ENCODE peak calls at places on chromosomes 16 and 17, in seven cellular contexts. One of them, this sample, is unnamed.
A peak's percentile ranks its signal among the peaks of the same experiment; 100 is the strongest.

GRCh38 chr16:22001591-22001990 is 675 bp upstream of the PDZD9 start:
- DNase-seq in lung: no peak
- DNase-seq in left ventricle myocardium inferior: no peak
- DNase-seq in GM12865: no peak
- DNase-seq in A549: no peak
- DNase-seq in tibial nerve: no peak
- DNase-seq in MM.1S: no peak
- DNase-seq in this sample: no peak

GRCh38 chr16:23114131-23114904 is 34.9 kb downstream of the USP31 start:
- DNase-seq in lung: no peak
- DNase-seq in left ventricle myocardium inferior: no peak
- DNase-seq in GM12865: no peak
- DNase-seq in A549: no peak
- DNase-seq in tibial nerve: no peak
- DNase-seq in MM.1S: no peak
- DNase-seq in this sample: no peak

GRCh38 chr16:56370836-56371235 is 54.5 kb downstream of the AMFR start:
- DNase-seq in lung: no peak
- DNase-seq in left ventricle myocardium inferior: no peak
- DNase-seq in GM12865: no peak
- DNase-seq in A549: no peak
- DNase-seq in tibial nerve: no peak
- DNase-seq in MM.1S: no peak
- DNase-seq in this sample: no peak

GRCh38 chr16:28951410-28951943 is 740 bp downstream of the NFATC2IP start:
- DNase-seq in lung: peak; percentile 43
- DNase-seq in left ventricle myocardium inferior: no peak
- DNase-seq in GM12865: peak; percentile 59
- DNase-seq in A549: no peak
- DNase-seq in tibial nerve: no peak
- DNase-seq in MM.1S: peak; percentile 45
- DNase-seq in this sample: no peak

GRCh38 chr16:50448522-50448921 is 79.7 kb upstream of the BRD7 start:
- DNase-seq in lung: no peak
- DNase-seq in left ventricle myocardium inferior: no peak
- DNase-seq in GM12865: no peak
- DNase-seq in A549: no peak
- DNase-seq in tibial nerve: no peak
- DNase-seq in MM.1S: no peak
- DNase-seq in this sample: no peak

GRCh38 chr17:235831-236640 is 54.6 kb upstream of the DOC2B start:
- DNase-seq in lung: no peak
- DNase-seq in left ventricle myocardium inferior: peak; percentile 7
- DNase-seq in GM12865: no peak
- DNase-seq in A549: no peak
- DNase-seq in tibial nerve: no peak
- DNase-seq in MM.1S: no peak
- DNase-seq in this sample: no peak

GRCh38 chr16:59021751-59022150 is 287.6 kb upstream of the GOT2 start:
- DNase-seq in lung: no peak
- DNase-seq in left ventricle myocardium inferior: no peak
- DNase-seq in GM12865: no peak
- DNase-seq in A549: peak; percentile 8
- DNase-seq in tibial nerve: no peak
- DNase-seq in MM.1S: no peak
- DNase-seq in this sample: no peak

GRCh38 chr17:2282297-2282873 is 21.2 kb downstream of the SMG6 start:
- DNase-seq in lung: no peak
- DNase-seq in left ventricle myocardium inferior: no peak
- DNase-seq in GM12865: peak; percentile 75
- DNase-seq in A549: peak; percentile 67
- DNase-seq in tibial nerve: no peak
- DNase-seq in MM.1S: peak; percentile 67
- DNase-seq in this sample: no peak

GRCh38 chr17:18041776-18042175 is 2.6 kb downstream of the GID4 start:
- DNase-seq in lung: no peak
- DNase-seq in left ventricle myocardium inferior: no peak
- DNase-seq in GM12865: no peak
- DNase-seq in A549: no peak
- DNase-seq in tibial nerve: no peak
- DNase-seq in MM.1S: no peak
- DNase-seq in this sample: no peak

GRCh38 chr17:41692722-41693521 is 4.2 kb downstream of the EIF1 start:
- DNase-seq in lung: no peak
- DNase-seq in left ventricle myocardium inferior: no peak
- DNase-seq in GM12865: peak; percentile 34
- DNase-seq in A549: no peak
- DNase-seq in tibial nerve: no peak
- DNase-seq in MM.1S: no peak
- DNase-seq in this sample: no peak

GRCh38 chr16:78984324-78984723 is 616.2 kb downstream of the MAF start:
- DNase-seq in lung: no peak
- DNase-seq in left ventricle myocardium inferior: no peak
- DNase-seq in GM12865: no peak
- DNase-seq in A549: no peak
- DNase-seq in tibial nerve: no peak
- DNase-seq in MM.1S: no peak
- DNase-seq in this sample: no peak

GRCh38 chr17:65785109-65785508 is 223.7 kb upstream of the AXIN2 start:
- DNase-seq in lung: no peak
- DNase-seq in left ventricle myocardium inferior: no peak
- DNase-seq in GM12865: no peak
- DNase-seq in A549: peak; percentile 18
- DNase-seq in tibial nerve: no peak
- DNase-seq in MM.1S: no peak
- DNase-seq in this sample: no peak

GRCh38 chr16:22813223-22813945 is 578 bp upstream of the HS3ST2 start:
- DNase-seq in lung: peak; percentile 34
- DNase-seq in left ventricle myocardium inferior: peak; percentile 42
- DNase-seq in GM12865: peak; percentile 12
- DNase-seq in A549: no peak
- DNase-seq in tibial nerve: no peak
- DNase-seq in MM.1S: no peak
- DNase-seq in this sample: peak; percentile 27

GRCh38 chr16:72434159-72434558 is 262.2 kb upstream of the PMFBP1 start:
- DNase-seq in lung: no peak
- DNase-seq in left ventricle myocardium inferior: no peak
- DNase-seq in GM12865: peak; percentile 35
- DNase-seq in A549: no peak
- DNase-seq in tibial nerve: no peak
- DNase-seq in MM.1S: no peak
- DNase-seq in this sample: no peak

GRCh38 chr17:67655478-67656148 is 62.1 kb upstream of the NOL11 start:
- DNase-seq in lung: no peak
- DNase-seq in left ventricle myocardium inferior: no peak
- DNase-seq in GM12865: peak; percentile 76
- DNase-seq in A549: no peak
- DNase-seq in tibial nerve: no peak
- DNase-seq in MM.1S: no peak
- DNase-seq in this sample: no peak

GRCh38 chr16:67210069-67210937 is 11.4 kb downstream of the ELMO3 start:
- DNase-seq in lung: no peak
- DNase-seq in left ventricle myocardium inferior: no peak
- DNase-seq in GM12865: no peak
- DNase-seq in A549: no peak
- DNase-seq in tibial nerve: no peak
- DNase-seq in MM.1S: no peak
- DNase-seq in this sample: no peak

GRCh38 chr17:40176409-40177110 is 710 bp upstream of the RAPGEFL1 start:
- DNase-seq in lung: peak; percentile 58
- DNase-seq in left ventricle myocardium inferior: no peak
- DNase-seq in GM12865: no peak
- DNase-seq in A549: no peak
- DNase-seq in tibial nerve: no peak
- DNase-seq in MM.1S: no peak
- DNase-seq in this sample: no peak
- H3K4me3 ChIP-seq in lung: no peak overlapping the region
- H3K4me3 ChIP-seq in left ventricle myocardium inferior: peak overlapping the region; percentile 63
- H3K4me3 ChIP-seq in GM12865: no peak overlapping the region
- H3K4me3 ChIP-seq in A549: no peak overlapping the region
- H3K4me3 ChIP-seq in tibial nerve: no peak overlapping the region
- H3K4me3 ChIP-seq in MM.1S: no peak overlapping the region
- H3K4me3 ChIP-seq in this sample: peak overlapping the region; percentile 73

GRCh38 chr17:76382803-76383644 is 1.4 kb upstream of the SPHK1 start:
- DNase-seq in lung: peak; percentile 58
- DNase-seq in left ventricle myocardium inferior: peak; percentile 58
- DNase-seq in GM12865: peak; percentile 81
- DNase-seq in A549: peak; percentile 87
- DNase-seq in tibial nerve: no peak
- DNase-seq in MM.1S: peak; percentile 69
- DNase-seq in this sample: no peak

GRCh38 chr17:76382305-76382802 is 2.1 kb upstream of the SPHK1 start:
- DNase-seq in lung: no peak
- DNase-seq in left ventricle myocardium inferior: no peak
- DNase-seq in GM12865: no peak
- DNase-seq in A549: no peak
- DNase-seq in tibial nerve: peak; percentile 54
- DNase-seq in MM.1S: no peak
- DNase-seq in this sample: no peak

GRCh38 chr17:76384987-76385891 is 830 bp downstream of the SPHK1 start:
- DNase-seq in lung: no peak
- DNase-seq in left ventricle myocardium inferior: peak; percentile 41
- DNase-seq in GM12865: no peak
- DNase-seq in A549: peak; percentile 77
- DNase-seq in tibial nerve: no peak
- DNase-seq in MM.1S: no peak
- DNase-seq in this sample: no peak

GRCh38 chr17:76384222-76384986 is at the start of gene SPHK1:
- DNase-seq in lung: peak; percentile 63
- DNase-seq in left ventricle myocardium inferior: peak; percentile 78
- DNase-seq in GM12865: peak; percentile 89
- DNase-seq in A549: peak; percentile 90
- DNase-seq in tibial nerve: peak; percentile 42
- DNase-seq in MM.1S: peak; percentile 85
- DNase-seq in this sample: no peak

DNA sequence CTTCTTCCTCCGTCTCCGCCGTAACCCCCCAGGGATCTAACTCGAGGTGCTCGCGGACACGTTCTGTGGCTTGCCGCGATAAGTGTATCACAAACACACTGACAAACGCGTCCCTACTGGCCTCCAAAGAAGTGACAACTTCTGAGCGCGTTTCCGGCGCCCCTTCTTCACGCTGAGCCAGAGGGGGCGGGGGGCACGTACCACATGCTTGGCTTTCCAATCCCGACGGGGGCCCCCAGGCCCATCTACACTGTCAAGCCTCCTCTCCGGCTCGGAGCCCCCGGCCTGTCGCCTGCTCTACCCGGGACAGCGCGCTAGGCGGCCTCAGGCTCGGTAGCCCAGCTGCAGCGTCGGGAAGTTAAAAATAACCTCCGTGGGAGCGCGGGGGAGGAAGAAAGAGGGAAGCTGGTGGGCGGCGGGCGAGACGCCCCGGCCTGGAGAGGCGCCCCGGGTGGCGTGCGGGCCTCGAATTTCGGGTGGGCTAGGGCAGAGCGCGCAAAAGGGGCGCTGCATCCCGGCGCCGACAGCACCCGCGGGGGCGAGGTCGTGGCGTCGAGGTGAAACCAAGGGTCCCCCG is 676 bp upstream of the SPHK1 start:
- DNase-seq in lung: no peak
- DNase-seq in left ventricle myocardium inferior: peak; percentile 56
- DNase-seq in GM12865: peak; percentile 70
- DNase-seq in A549: peak; percentile 88
- DNase-seq in tibial nerve: peak; percentile 20
- DNase-seq in MM.1S: peak; percentile 50
- DNase-seq in this sample: no peak
- TF ChIP-seq CTCF in lung: no peak
- TF ChIP-seq CTCF in left ventricle myocardium inferior: peak; percentile 57
- TF ChIP-seq CTCF in GM12865: peak; percentile 21
- TF ChIP-seq CTCF in A549: no peak
- TF ChIP-seq CTCF in tibial nerve: peak; percentile 45
- TF ChIP-seq CTCF in MM.1S: peak; percentile 35
- TF ChIP-seq CTCF in this sample: peak; percentile 39

GRCh38 chr17:29595107-29595942 is 2.4 kb downstream of the ANKRD13B start:
- DNase-seq in lung: no peak
- DNase-seq in left ventricle myocardium inferior: no peak
- DNase-seq in GM12865: no peak
- DNase-seq in A549: no peak
- DNase-seq in tibial nerve: no peak
- DNase-seq in MM.1S: no peak
- DNase-seq in this sample: no peak
- H3K4me3 ChIP-seq in lung: no peak overlapping the region
- H3K4me3 ChIP-seq in left ventricle myocardium inferior: no peak overlapping the region
- H3K4me3 ChIP-seq in GM12865: no peak overlapping the region
- H3K4me3 ChIP-seq in A549: no peak overlapping the region
- H3K4me3 ChIP-seq in tibial nerve: no peak overlapping the region
- H3K4me3 ChIP-seq in MM.1S: no peak overlapping the region
- H3K4me3 ChIP-seq in this sample: no peak overlapping the region

GRCh38 chr16:87681990-87682570 is 79.8 kb downstream of the JPH3 start:
- DNase-seq in lung: no peak
- DNase-seq in left ventricle myocardium inferior: no peak
- DNase-seq in GM12865: peak; percentile 45
- DNase-seq in A549: peak; percentile 46
- DNase-seq in tibial nerve: no peak
- DNase-seq in MM.1S: no peak
- DNase-seq in this sample: no peak

GRCh38 chr16:87679593-87680271 is 77.4 kb downstream of the JPH3 start:
- DNase-seq in lung: no peak
- DNase-seq in left ventricle myocardium inferior: no peak
- DNase-seq in GM12865: no peak
- DNase-seq in A549: no peak
- DNase-seq in tibial nerve: no peak
- DNase-seq in MM.1S: no peak
- DNase-seq in this sample: no peak

GRCh38 chr16:87680272-87680644 is 78.0 kb downstream of the JPH3 start:
- DNase-seq in lung: no peak
- DNase-seq in left ventricle myocardium inferior: no peak
- DNase-seq in GM12865: no peak
- DNase-seq in A549: no peak
- DNase-seq in tibial nerve: no peak
- DNase-seq in MM.1S: no peak
- DNase-seq in this sample: no peak

GRCh38 chr16:87677830-87678229 is 75.5 kb downstream of the JPH3 start:
- DNase-seq in lung: no peak
- DNase-seq in left ventricle myocardium inferior: no peak
- DNase-seq in GM12865: no peak
- DNase-seq in A549: no peak
- DNase-seq in tibial nerve: no peak
- DNase-seq in MM.1S: no peak
- DNase-seq in this sample: no peak

DNA sequence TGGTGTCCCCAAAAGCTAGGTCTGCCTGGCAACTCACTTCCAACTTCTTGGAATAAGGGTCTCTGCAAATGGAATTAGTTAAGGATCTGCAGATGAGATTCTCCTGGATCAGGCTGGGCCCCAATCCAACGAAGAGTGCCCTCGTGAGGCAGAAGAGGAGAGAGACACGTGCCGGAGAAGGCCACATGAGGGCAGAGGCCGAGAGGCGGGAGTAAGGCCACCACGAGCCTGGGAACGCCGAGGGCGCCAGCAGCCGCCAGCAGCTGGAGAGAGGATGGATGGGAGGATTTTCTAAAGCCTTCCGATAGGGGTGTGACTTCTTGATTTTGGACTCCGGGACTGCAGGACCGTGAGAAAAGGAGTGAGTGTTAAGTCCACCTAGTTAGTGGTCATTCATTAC is 76.3 kb downstream of the JPH3 start:
- DNase-seq in lung: no peak
- DNase-seq in left ventricle myocardium inferior: no peak
- DNase-seq in GM12865: no peak
- DNase-seq in A549: peak; percentile 46
- DNase-seq in tibial nerve: no peak
- DNase-seq in MM.1S: no peak
- DNase-seq in this sample: no peak
- TF ChIP-seq CTCF in lung: no peak
- TF ChIP-seq CTCF in left ventricle myocardium inferior: no peak
- TF ChIP-seq CTCF in GM12865: no peak
- TF ChIP-seq CTCF in A549: peak; percentile 33
- TF ChIP-seq CTCF in tibial nerve: no peak
- TF ChIP-seq CTCF in MM.1S: no peak
- TF ChIP-seq CTCF in this sample: no peak